ENCODE peak calls at places on chromosome X, in nine cellular contexts. M is uterus; J is activated CD4-positive, CD25-positive, alpha-beta regulatory T cell; W is NCI-H1048; B is mucosa of descending colon; P is CD4-positive, alpha-beta T cell; H is stimulated activated CD4-positive, alpha-beta T cell treated with anti-CD3 and anti-CD28 coated beads, TNF-alpha, amount 100 ng/mL, for 1 hour; C is NCI-H774; D is HTR-8/SVneo. F is an unnamed sample.

GRCh38 chrX:10106801-10107200 is 50.0 kb upstream of the CLCN4 start:
- DNase-seq in W (no peak), D (no peak), B (no peak), J (peak; percentile 24), M (no peak), C (no peak), P (peak; percentile 36), H (no peak), F (no peak)

GRCh38 chrX:55008571-55009358 is 8.6 kb downstream of the APEX2 start:
- DNase-seq in H (no peak), W (no peak), D (peak; percentile 7), C (no peak), B (no peak), J (no peak), M (no peak), P (no peak), F (no peak)

GRCh38 chrX:111013778-111014455 is 82.1 kb upstream of the PAK3 start:
- DNase-seq in H (no peak), B (no peak), C (no peak), M (no peak), D (no peak), P (no peak), J (no peak), W (no peak), F (no peak)

GRCh38 chrX:9912341-9912740 is 54.8 kb upstream of the CLDN34 start:
- DNase-seq in J (no peak), B (no peak), W (no peak), P (no peak), H (no peak), C (no peak), D (no peak), M (no peak), F (no peak)

GRCh38 chrX:120769576-120770341 is 105.9 kb downstream of the CT47B1 start:
- DNase-seq in C (peak; percentile 54), H (no peak), W (no peak), D (peak; percentile 18), P (peak; percentile 0), J (no peak), B (no peak), M (no peak), F (no peak)

GRCh38 chrX:154478728-154479622 is at the start of gene LAGE3:
- DNase-seq in H (peak; percentile 91), P (peak; percentile 92), M (peak; percentile 91), D (peak; percentile 65), B (peak; percentile 97), W (peak; percentile 40), C (peak; percentile 91), J (peak; percentile 87), F (peak; percentile 92)

GRCh38 chrX:394830-395229 is 8.1 kb upstream of the PPP2R3B start:
- DNase-seq in M (no peak), J (no peak), D (no peak), B (no peak), H (no peak), W (no peak), C (no peak), P (no peak), F (no peak)

GRCh38 chrX:17692709-17693346 is 44.5 kb upstream of the SCML1 start:
- DNase-seq in C (no peak), P (no peak), M (no peak), D (peak; percentile 27), W (no peak), J (no peak), B (no peak), H (no peak), F (no peak)

GRCh38 chrX:23483396-23483795 is 148.7 kb downstream of the PTCHD1 start:
- DNase-seq in H (no peak), M (no peak), J (no peak), D (no peak), P (no peak), B (no peak), C (no peak), W (no peak), F (no peak)

GRCh38 chrX:3461824-3462508 is 115.5 kb upstream of the MXRA5 start:
- DNase-seq in M (no peak), W (no peak), P (no peak), H (no peak), J (no peak), D (no peak), B (no peak), C (no peak), F (no peak)

GRCh38 chrX:10104958-10105658 is 51.7 kb upstream of the CLCN4 start:
- DNase-seq in B (no peak), C (no peak), J (no peak), P (no peak), M (no peak), D (no peak), W (no peak), H (no peak), F (no peak)

GRCh38 chrX:18288716-18289115 is 65.8 kb downstream of the SCML2 start:
- DNase-seq in M (no peak), B (no peak), P (no peak), J (no peak), H (no peak), C (no peak), W (no peak), D (no peak), F (no peak)

GRCh38 chrX:95056901-95057300 is 1382.9 kb downstream of the FAM133A start:
- DNase-seq in C (no peak), W (no peak), B (no peak), H (no peak), D (no peak), M (no peak), P (no peak), J (no peak), F (no peak)

GRCh38 chrX:18873189-18873791 is 110.6 kb downstream of the PHKA2 start:
- DNase-seq in B (no peak), H (no peak), J (no peak), M (peak; percentile 75), D (peak; percentile 15), C (no peak), P (no peak), W (no peak), F (no peak)

GRCh38 chrX:107537815-107538214 is 88.4 kb downstream of the FRMPD3 start:
- DNase-seq in J (no peak), M (no peak), W (no peak), P (no peak), H (no peak), D (no peak), C (no peak), B (no peak), F (no peak)

GRCh38 chrX:77174680-77175336 is 272.4 kb upstream of the FGF16 start:
- DNase-seq in D (no peak), B (no peak), J (no peak), H (no peak), P (no peak), M (no peak), C (no peak), W (no peak), F (no peak)

GRCh38 chrX:25600776-25601175 is 537.4 kb upstream of the MAGEB18 start:
- DNase-seq in D (peak; percentile 6), W (no peak), C (no peak), B (no peak), P (no peak), M (no peak), J (no peak), H (no peak), F (no peak)